ENCODE peak calls at places on chromosomes 6 and 20, in six cellular contexts. M is activated CD4-positive, alpha-beta T cell treated with anti-CD3 and anti-CD28 coated beads for 1 hour; Z is AG04450; P is psoas muscle; C is nephron progenitor cell; I is Right ventricle myocardium superior. L is an unnamed sample.
A peak's percentile ranks its signal among the peaks of the same experiment; 100 is the strongest.

GRCh38 chr6:107585815-107586435 is 96.0 kb downstream of the SOBP start:
- DNase-seq in I (no peak), M (no peak), Z (no peak), P (no peak), C (no peak), L (no peak)

GRCh38 chr20:9985281-9985680 is 49.5 kb upstream of the ANKEF1 start:
- DNase-seq in M (no peak), Z (no peak), P (no peak), C (no peak), I (no peak), L (no peak)

GRCh38 chr6:422423-423061 is 31.0 kb downstream of the IRF4 start:
- DNase-seq in I (no peak), Z (peak; percentile 89), P (no peak), C (no peak), M (no peak), L (peak; percentile 72)

GRCh38 chr6:121042766-121043165 is 291.5 kb downstream of the TBC1D32 start:
- DNase-seq in C (no peak), P (no peak), I (no peak), M (no peak), Z (no peak), L (no peak)

GRCh38 chr6:157731221-157731620 is 91.8 kb upstream of the SNX9 start:
- DNase-seq in P (no peak), C (no peak), M (no peak), Z (no peak), I (no peak), L (no peak)

GRCh38 chr6:135458051-135458450 is 39.5 kb downstream of the AHI1 start:
- DNase-seq in I (no peak), P (no peak), M (no peak), Z (no peak), C (no peak), L (no peak)

GRCh38 chr6:32179746-32180405 is 1.7 kb downstream of the RNF5 start:
- DNase-seq in P (no peak), C (no peak), M (no peak), Z (no peak), I (no peak), L (no peak)

GRCh38 chr20:63114693-63115069 is 101.2 kb downstream of the YTHDF1 start:
- DNase-seq in C (no peak), Z (no peak), P (peak; percentile 5), M (no peak), I (no peak), L (no peak)

GRCh38 chr20:50673831-50674825 is 17.2 kb downstream of the RIPOR3 start:
- DNase-seq in Z (no peak), M (no peak), P (no peak), I (no peak), C (no peak), L (no peak)

GRCh38 chr20:21808863-21809664 is 103.6 kb downstream of the PAX1 start:
- DNase-seq in Z (no peak), P (peak; percentile 64), C (peak; percentile 79), I (peak; percentile 70), M (no peak), L (peak; percentile 13)

GRCh38 chr6:43984442-43985321 is 142.6 kb downstream of the MRPL14 start:
- DNase-seq in C (peak; percentile 2), I (no peak), Z (no peak), P (peak; percentile 70), M (no peak), L (no peak)

GRCh38 chr6:99905209-99906106 is 88.6 kb downstream of the MCHR2 start:
- DNase-seq in Z (no peak), C (peak; percentile 11), I (no peak), P (no peak), M (no peak), L (no peak)

GRCh38 chr6:79138146-79138545 is 60.1 kb upstream of the PHIP start:
- DNase-seq in I (no peak), Z (no peak), M (no peak), C (no peak), P (no peak), L (no peak)

GRCh38 chr6:157607317-157608109 is 215.5 kb upstream of the SNX9 start:
- DNase-seq in P (no peak), I (no peak), Z (no peak), C (peak; percentile 15), M (no peak), L (no peak)

GRCh38 chr20:57795347-57795697 is 85.5 kb upstream of the PMEPA1 start:
- DNase-seq in P (peak; percentile 16), M (no peak), Z (no peak), C (no peak), I (peak; percentile 63), L (no peak)

GRCh38 chr20:44704551-44704971 is 10.6 kb upstream of the CCN5 start:
- DNase-seq in I (no peak), P (peak; percentile 54), C (no peak), Z (peak; percentile 51), M (no peak), L (no peak)

GRCh38 chr6:110618591-110619267 is 142.3 kb upstream of the SLC22A16 start:
- DNase-seq in M (no peak), C (no peak), P (no peak), Z (no peak), I (no peak), L (no peak)

L was measured in activated naive CD4-positive, alpha-beta T cell treated with Interleukin-2 at 50 U/mL for 16 hours.